ENCODE peak calls at places on chromosomes 16 and 17, in nine cellular contexts. I is CD8-positive, alpha-beta memory T cell; F is cardiac muscle cell; B is A549; D is PC-9; T is colonic mucosa; E is body of pancreas; X is CD4-positive, alpha-beta memory T cell; G is small intestine. W is an unnamed sample.

GRCh38 chr16:2015117-2015946 is 4.3 kb upstream of the NPW start:
- DNase-seq in B (no peak), D (peak; percentile 79), G (peak; percentile 88), T (peak; percentile 80), E (no peak), X (no peak), I (no peak), F (no peak), W (no peak)

GRCh38 chr17:70517808-70518207 is 348.5 kb downstream of the KCNJ2 start:
- DNase-seq in D (no peak), X (no peak), F (no peak), G (no peak), I (no peak), T (no peak), B (no peak), E (no peak), W (no peak)

GRCh38 chr16:70649300-70649699 is 2.9 kb downstream of the IL34 start:
- DNase-seq in T (no peak), B (no peak), E (no peak), D (no peak), G (no peak), X (no peak), F (no peak), I (no peak), W (no peak)

GRCh38 chr17:57413848-57414651 is 157.7 kb downstream of the MSI2 start:
- DNase-seq in F (no peak), E (no peak), T (peak; percentile 82), X (no peak), I (no peak), D (no peak), B (no peak), G (peak; percentile 80), W (no peak)

GRCh38 chr17:74671031-74671771 is 41.5 kb downstream of the CD300LF start:
- DNase-seq in G (peak; percentile 53), F (peak; percentile 95), X (peak; percentile 67), E (peak; percentile 69), B (peak; percentile 71), I (peak; percentile 60), T (peak; percentile 80), D (no peak), W (no peak)

GRCh38 chr17:75069783-75070182 is 18.0 kb upstream of the SLC16A5 start:
- DNase-seq in T (no peak), E (no peak), F (no peak), G (peak; percentile 55), X (no peak), D (no peak), I (no peak), B (peak; percentile 78), W (no peak)

GRCh38 chr17:19002191-19002590 is 2.4 kb downstream of the FAM83G start:
- DNase-seq in T (no peak), G (no peak), I (no peak), F (no peak), D (no peak), E (no peak), X (no peak), B (no peak), W (no peak)

GRCh38 chr17:42562845-42563509 is 1.0 kb downstream of the COASY start:
- DNase-seq in D (no peak), T (no peak), E (peak; percentile 48), I (no peak), F (no peak), X (no peak), B (no peak), G (no peak), W (no peak)

GRCh38 chr16:761580-761979 is 1.0 kb downstream of the MSLN start:
- DNase-seq in D (no peak), E (no peak), F (no peak), I (no peak), X (no peak), G (no peak), T (no peak), B (no peak), W (no peak)

GRCh38 chr17:66713533-66714042 is 121.3 kb upstream of the CACNG5 start:
- DNase-seq in D (no peak), T (no peak), X (no peak), F (peak; percentile 68), I (no peak), G (peak; percentile 17), B (no peak), E (no peak), W (no peak)

GRCh38 chr16:65745-66144 is 6.7 kb downstream of the RHBDF1 start:
- DNase-seq in I (peak; percentile 77), G (peak; percentile 75), X (peak; percentile 76), E (peak; percentile 87), F (peak; percentile 85), B (peak; percentile 90), D (peak; percentile 89), T (peak; percentile 85), W (no peak)

GRCh38 chr17:41689497-41690299 is 1.0 kb downstream of the EIF1 start:
- DNase-seq in I (peak; percentile 64), X (peak; percentile 67), F (peak; percentile 52), B (no peak), G (peak; percentile 58), D (peak; percentile 29), T (peak; percentile 71), E (peak; percentile 50), W (no peak)

GRCh38 chr17:58344047-58344790 is 7.8 kb downstream of the SUPT4H1 start:
- DNase-seq in E (no peak), B (no peak), T (no peak), G (peak; percentile 71), D (no peak), F (no peak), I (peak; percentile 80), X (peak; percentile 90), W (peak; percentile 49)

GRCh38 chr16:66516808-66517585 is 32.9 kb downstream of the TK2 start:
- DNase-seq in F (no peak), X (peak; percentile 67), T (peak; percentile 99), D (peak; percentile 91), G (peak; percentile 100), E (peak; percentile 98), B (peak; percentile 98), I (peak; percentile 31), W (peak; percentile 87)

GRCh38 chr17:7883781-7884386 is 4.7 kb upstream of the CHD3 start:
- DNase-seq in I (peak; percentile 54), F (no peak), G (no peak), T (no peak), E (no peak), B (peak; percentile 57), D (no peak), X (peak; percentile 45), W (no peak)

GRCh38 chr17:28963212-28963611 is 11.9 kb upstream of the PHF12 start:
- DNase-seq in G (no peak), D (no peak), T (no peak), B (no peak), F (no peak), X (no peak), E (no peak), I (no peak), W (no peak)

GRCh38 chr17:46984341-46984740 is 5.3 kb upstream of the RPRML start:
- DNase-seq in T (peak; percentile 35), E (no peak), B (no peak), I (no peak), F (no peak), G (peak; percentile 33), X (no peak), D (no peak), W (no peak)

GRCh38 chr16:4957720-4958509 is at the start of gene SEC14L5:
- DNase-seq in E (peak; percentile 100), X (peak; percentile 89), B (peak; percentile 98), T (peak; percentile 100), D (peak; percentile 99), I (peak; percentile 85), G (peak; percentile 100), F (peak; percentile 100), W (peak; percentile 81)
- H3K27ac ChIP-seq in E (peak within 1 kb of the TSS; percentile 81), X (no peak within 1 kb of the TSS), B (peak within 1 kb of the TSS; percentile 8), T (peak within 1 kb of the TSS; percentile 78), D (peak within 1 kb of the TSS; percentile 17), I (no peak within 1 kb of the TSS), G (peak within 1 kb of the TSS; percentile 77), F (no peak within 1 kb of the TSS), W (peak within 1 kb of the TSS; percentile 73)

GRCh38 chr17:61251939-61252865 is 147.4 kb upstream of the TBX2 start:
- DNase-seq in I (no peak), D (no peak), X (no peak), B (no peak), F (peak; percentile 90), E (peak; percentile 70), G (peak; percentile 16), T (peak; percentile 81), W (peak; percentile 21)
- H3K4me1 ChIP-seq in I (no peaks in the 10 kb centered on the region), D (no peaks in the 10 kb centered on the region), X (no peaks in the 10 kb centered on the region), B (peaks cover 44% of the 10 kb centered on the region), F (peaks cover 70% of the 10 kb centered on the region), E (peaks cover 33% of the 10 kb centered on the region), G (no peaks in the 10 kb centered on the region), T (no peaks in the 10 kb centered on the region), W (peaks cover 12% of the 10 kb centered on the region)

GRCh38 chr16:17755158-17755557 is 284.4 kb upstream of the XYLT1 start:
- DNase-seq in E (no peak), T (no peak), G (no peak), D (no peak), F (no peak), B (no peak), I (no peak), X (no peak), W (no peak)

DNA sequence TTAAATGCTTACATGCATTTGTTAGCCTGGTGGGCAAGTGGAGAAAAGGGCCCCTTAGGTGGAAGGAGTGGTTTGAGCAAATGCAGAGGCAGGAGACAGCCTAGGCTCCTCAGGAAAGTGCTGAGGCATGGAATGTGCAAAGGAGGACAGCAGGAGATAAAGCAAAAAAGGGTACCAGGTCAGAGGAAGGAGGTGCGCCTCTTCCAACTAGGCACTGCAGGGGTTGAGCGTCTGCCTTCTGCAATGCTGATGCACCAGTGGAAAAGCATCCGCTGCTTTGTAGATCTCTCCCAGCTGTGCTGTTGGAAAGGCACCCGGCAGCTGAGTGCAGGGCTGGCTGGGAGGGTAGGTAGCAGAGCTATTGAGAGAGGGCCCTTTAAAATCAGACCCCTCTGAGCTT is 287.0 kb upstream of the XYLT1 start:
- DNase-seq in I (no peak), D (no peak), T (no peak), E (no peak), X (no peak), G (no peak), B (no peak), F (no peak), W (no peak)
- H3K27ac ChIP-seq in I (no peak overlapping the region), D (no peak overlapping the region), T (no peak overlapping the region), E (no peak overlapping the region), X (no peak overlapping the region), G (no peak overlapping the region), B (no peak overlapping the region), F (no peak overlapping the region), W (no peak overlapping the region)

DNA sequence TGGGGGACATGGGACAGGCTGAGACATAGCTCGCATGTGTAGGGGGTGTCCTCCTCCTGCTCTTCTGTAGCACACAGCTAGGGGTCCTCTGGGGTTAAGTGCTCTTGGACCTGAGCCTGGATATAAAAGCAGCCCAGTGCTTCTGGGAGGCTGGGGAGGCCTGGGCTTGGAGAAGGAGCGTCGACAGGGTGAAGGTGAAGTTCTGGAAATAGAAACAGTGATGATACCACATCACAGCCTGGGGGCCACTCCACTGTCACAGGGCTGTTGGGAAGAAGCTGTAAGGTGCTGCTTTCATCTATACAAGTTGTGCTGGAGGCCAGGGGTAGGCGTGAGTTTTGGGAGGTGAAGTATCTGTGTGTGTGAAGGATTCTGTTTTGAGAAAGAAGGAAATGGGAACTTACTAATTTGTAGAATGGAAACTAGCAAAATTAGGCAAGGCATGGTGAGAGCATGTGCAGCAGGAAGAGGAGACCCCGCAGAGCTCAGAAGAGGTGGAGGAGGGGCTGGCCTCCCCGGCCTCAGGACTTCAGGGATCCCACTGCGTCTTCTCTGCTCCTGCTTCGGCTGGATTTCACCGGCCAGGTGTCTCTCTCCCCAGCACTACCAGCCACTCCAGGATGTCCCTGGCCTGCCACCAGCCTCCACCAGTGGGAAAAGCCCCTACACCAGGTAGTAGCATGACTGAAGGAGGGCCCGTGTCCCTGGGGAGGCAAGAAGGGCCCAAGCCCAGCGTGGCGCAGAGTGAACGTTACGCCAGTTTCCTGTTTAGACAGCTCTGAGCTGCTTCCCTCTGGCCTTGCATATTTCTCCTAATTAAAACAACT is 19.4 kb downstream of the PLCG2 start:
- DNase-seq in T (no peak), B (no peak), F (peak; percentile 68), D (no peak), E (no peak), I (no peak), X (no peak), G (no peak), W (no peak)
- H3K4me1 ChIP-seq in T (no peaks in the 10 kb centered on the region), B (no peaks in the 10 kb centered on the region), F (peaks cover 20% of the 10 kb centered on the region), D (no peaks in the 10 kb centered on the region), E (no peaks in the 10 kb centered on the region), I (peaks cover 5% of the 10 kb centered on the region), X (no peaks in the 10 kb centered on the region), G (no peaks in the 10 kb centered on the region), W (no peaks in the 10 kb centered on the region)